ENCODE peak calls at places on chromosome X, in eight cellular contexts. M, S, X, Y, O, E, I and L are unnamed samples.

GRCh38 chrX:6021316-6022091 is 207.2 kb downstream of the NLGN4X start:
- DNase-seq in Y (peak), E (peak), I (no peak), X (peak), M (peak), S (peak), O (peak), L (peak)

GRCh38 chrX:45669715-45670360 is 469.2 kb upstream of the DIPK2B start:
- DNase-seq in O (no peak), E (no peak), X (no peak), Y (peak), I (no peak), S (no peak), M (no peak), L (no peak)

GRCh38 chrX:155216940-155217450 is 735 bp downstream of the VBP1 start:
- DNase-seq in Y (peak), M (peak), E (peak), S (peak), X (peak), I (no peak), O (no peak), L (peak)

GRCh38 chrX:138930546-138930945 is 219.0 kb upstream of the FGF13 start:
- DNase-seq in E (no peak), M (no peak), I (no peak), O (no peak), S (no peak), X (no peak), Y (no peak), L (no peak)

GRCh38 chrX:1323315-1323714 is 13.3 kb upstream of the IL3RA start:
- DNase-seq in S (peak), E (peak), M (peak), O (peak), I (no peak), X (peak), Y (peak), L (peak)

GRCh38 chrX:13520931-13521330 is 48.5 kb upstream of the EGFL6 start:
- DNase-seq in Y (peak), S (no peak), M (no peak), X (no peak), O (no peak), I (no peak), E (no peak), L (no peak)

GRCh38 chrX:64894454-64895038 is 81.7 kb downstream of the ZC4H2 start:
- DNase-seq in S (peak), O (peak), X (peak), Y (peak), E (peak), M (peak), I (no peak), L (no peak)

GRCh38 chrX:130916636-130917422 is 13.8 kb upstream of the ENOX2 start:
- DNase-seq in M (peak), O (peak), E (peak), Y (peak), S (peak), X (peak), I (no peak), L (peak)

GRCh38 chrX:39242187-39242586 is 440.9 kb downstream of the MID1IP1 start:
- DNase-seq in O (peak), X (peak), M (peak), I (no peak), E (peak), Y (peak), S (peak), L (no peak)

GRCh38 chrX:118271770-118272169 is 74.1 kb upstream of the WDR44 start:
- DNase-seq in M (no peak), S (no peak), X (no peak), I (no peak), Y (no peak), O (no peak), E (no peak), L (no peak)